ENCODE peak calls at places on chromosomes 6 and 20, in eight cellular contexts. O, E, A, W, Z, K, R and H are unnamed samples.

GRCh38 chr6:105430685-105431084 is 27.8 kb upstream of the PREP start:
- DNase-seq in O (no peak), E (no peak), A (no peak), W (no peak), Z (no peak), K (no peak), R (no peak), H (no peak)

GRCh38 chr6:53325785-53326184 is 23.0 kb downstream of the ELOVL5 start:
- DNase-seq in O (no peak), E (no peak), A (no peak), W (no peak), Z (no peak), K (no peak), R (no peak), H (no peak)

GRCh38 chr20:23308908-23309307 is 41.7 kb upstream of the NXT1 start:
- DNase-seq in O (no peak), E (no peak), A (no peak), W (no peak), Z (no peak), K (no peak), R (no peak), H (no peak)

GRCh38 chr6:26307830-26308229 is 57.2 kb upstream of the BTN3A2 start:
- DNase-seq in O (no peak), E (no peak), A (no peak), W (no peak), Z (no peak), K (no peak), R (no peak), H (no peak)

GRCh38 chr6:121794630-121795029 is 359.2 kb downstream of the GJA1 start:
- DNase-seq in O (peak; percentile 85), E (no peak), A (no peak), W (no peak), Z (no peak), K (no peak), R (no peak), H (no peak)

GRCh38 chr6:57035549-57035948 is 10.9 kb upstream of the KIAA1586 start:
- DNase-seq in O (no peak), E (no peak), A (no peak), W (no peak), Z (no peak), K (no peak), R (no peak), H (no peak)

GRCh38 chr6:13362432-13362831 is 34.1 kb upstream of the TBC1D7 start:
- DNase-seq in O (peak; percentile 18), E (no peak), A (no peak), W (no peak), Z (no peak), K (no peak), R (no peak), H (no peak)

GRCh38 chr6:37141291-37142046 is 28.5 kb upstream of the PIM1 start:
- DNase-seq in O (peak; percentile 83), E (no peak), A (no peak), W (peak; percentile 74), Z (peak; percentile 85), K (no peak), R (no peak), H (no peak)

GRCh38 chr6:107574856-107575255 is 84.9 kb downstream of the SOBP start:
- DNase-seq in O (no peak), E (no peak), A (no peak), W (no peak), Z (no peak), K (no peak), R (no peak), H (no peak)

GRCh38 chr6:81621816-81622395 is 130.6 kb downstream of the TENT5A start:
- DNase-seq in O (no peak), E (no peak), A (no peak), W (no peak), Z (no peak), K (no peak), R (no peak), H (no peak)

DNA sequence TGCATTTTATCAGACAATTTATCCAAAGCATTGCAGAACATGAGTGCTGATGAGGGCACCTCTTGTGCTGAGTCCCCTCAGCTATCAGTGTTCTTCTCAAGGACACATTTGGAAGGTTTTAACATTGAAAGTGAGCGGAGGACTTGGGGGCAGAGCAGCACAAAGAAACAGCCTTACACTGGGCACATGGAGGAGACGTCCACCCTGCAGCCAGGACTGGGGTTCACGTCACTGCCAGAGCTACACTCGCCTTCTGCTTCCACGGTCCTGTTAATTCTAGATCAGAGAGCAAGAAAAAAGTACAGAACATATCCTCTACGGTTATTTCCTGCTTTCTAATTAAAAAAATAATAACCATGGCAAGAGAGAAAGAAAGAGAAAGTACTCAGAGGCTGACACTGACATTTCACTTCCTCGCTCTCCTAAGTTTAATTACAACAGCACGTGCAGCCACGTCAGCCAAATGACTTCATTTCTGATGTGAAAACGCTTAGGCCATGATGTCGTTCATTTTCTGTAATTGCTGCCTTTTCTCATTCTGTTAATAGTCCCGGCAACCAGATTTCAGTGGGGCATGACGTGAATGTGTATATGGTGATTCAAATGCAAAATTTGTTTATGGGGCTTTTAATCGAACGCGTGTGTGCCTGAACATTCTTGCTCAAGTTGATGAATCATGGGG is 5.1 kb downstream of the PRND start:
- DNase-seq in O (peak; percentile 93), E (no peak), A (no peak), W (peak; percentile 35), Z (no peak), K (no peak), R (peak; percentile 33), H (peak; percentile 35)
- H3K27me3 ChIP-seq in O (peaks cover 11% of the 10 kb centered on the region), E (no peaks in the 10 kb centered on the region), A (no peaks in the 10 kb centered on the region), W (no peaks in the 10 kb centered on the region), Z (no peaks in the 10 kb centered on the region), K (no peaks in the 10 kb centered on the region), R (no peaks in the 10 kb centered on the region), H (no peaks in the 10 kb centered on the region)

GRCh38 chr6:21887301-21888185 is 294.0 kb downstream of the SOX4 start:
- DNase-seq in O (peak; percentile 40), E (no peak), A (no peak), W (no peak), Z (no peak), K (no peak), R (peak; percentile 60), H (no peak)
- H3K4me3 ChIP-seq in O (no peak overlapping the region), E (no peak overlapping the region), A (no peak overlapping the region), W (no peak overlapping the region), Z (no peak overlapping the region), K (no peak overlapping the region), R (no peak overlapping the region), H (no peak overlapping the region)

DNA sequence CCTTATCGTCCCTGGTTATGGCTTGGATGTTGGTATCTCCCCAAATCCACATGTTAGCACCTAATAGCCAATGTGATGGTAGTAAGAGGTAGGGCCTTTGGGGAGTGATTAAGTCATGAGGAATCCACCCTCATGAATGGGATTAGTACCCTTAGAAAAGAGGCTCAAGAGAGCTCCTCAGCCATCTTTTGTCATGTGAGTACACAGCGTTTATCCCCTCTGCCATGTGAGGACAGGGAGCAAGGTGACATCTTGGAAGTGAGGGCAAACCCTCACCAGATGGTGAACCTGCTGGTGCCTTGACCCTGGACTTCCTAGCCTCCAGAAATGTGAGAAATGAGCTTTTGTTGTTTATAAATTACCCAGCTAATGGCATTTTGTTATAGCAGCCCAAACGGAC is 16.1 kb upstream of the SIRPB2 start:
- DNase-seq in O (no peak), E (no peak), A (no peak), W (no peak), Z (peak; percentile 60), K (no peak), R (no peak), H (no peak)
- TF ChIP-seq CTCF in O (no peak), E (no peak), A (no peak), W (no peak), Z (no peak), K (no peak), R (no peak), H (no peak)

GRCh38 chr6:33806795-33807194 is 3.0 kb upstream of the MLN start:
- DNase-seq in O (no peak), E (no peak), A (no peak), W (no peak), Z (no peak), K (peak; percentile 9), R (no peak), H (no peak)

GRCh38 chr6:33803571-33804053 is at the start of gene MLN:
- DNase-seq in O (no peak), E (no peak), A (no peak), W (no peak), Z (no peak), K (peak; percentile 62), R (no peak), H (no peak)

GRCh38 chr6:33809619-33810018 is 5.8 kb upstream of the MLN start:
- DNase-seq in O (no peak), E (no peak), A (no peak), W (no peak), Z (no peak), K (peak; percentile 10), R (no peak), H (no peak)

GRCh38 chr6:33808781-33809180 is 5.0 kb upstream of the MLN start:
- DNase-seq in O (no peak), E (no peak), A (no peak), W (no peak), Z (peak; percentile 60), K (no peak), R (no peak), H (no peak)

DNA sequence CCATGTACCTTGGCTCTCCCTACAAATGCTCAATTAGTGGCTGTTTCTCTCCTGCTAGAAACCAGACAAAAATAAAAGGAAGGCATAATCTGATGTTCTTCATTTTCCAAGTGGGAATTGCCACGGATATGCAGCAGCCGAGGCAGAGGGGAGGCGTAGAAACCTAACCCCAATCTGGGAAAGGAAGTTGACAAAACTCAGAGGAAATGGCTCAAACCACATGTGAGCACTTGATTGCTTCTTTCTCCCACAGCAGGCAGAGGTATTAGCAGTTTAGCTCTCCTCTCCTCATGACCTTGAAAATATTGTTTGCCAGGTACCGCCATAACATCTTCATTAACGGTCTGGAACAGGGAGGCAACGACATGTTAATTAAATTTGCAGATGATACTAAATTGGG is 3.8 kb upstream of the MLN start:
- DNase-seq in O (no peak), E (no peak), A (no peak), W (no peak), Z (no peak), K (no peak), R (no peak), H (no peak)
- H3K27me3 ChIP-seq in O (peaks cover 47% of the 10 kb centered on the region), E (no peaks in the 10 kb centered on the region), A (peaks cover 34% of the 10 kb centered on the region), W (no peaks in the 10 kb centered on the region), Z (no peaks in the 10 kb centered on the region), K (peaks cover 87% of the 10 kb centered on the region), R (no peaks in the 10 kb centered on the region), H (peaks cover 23% of the 10 kb centered on the region)